ENCODE peak calls at places on chromosomes 1 and 21, in four cellular contexts. U is nucleus accumbens, B is NCI-H524, Q is dermis blood vessel endothelial cell. A is an unnamed sample.

GRCh38 chr21:39712976-39713375 is 32.0 kb upstream of the IGSF5 start:
- DNase-seq in U (no peak), B (peak), Q (no peak), A (no peak)

GRCh38 chr1:26536521-26536920 is 7.0 kb downstream of the RPS6KA1 start:
- DNase-seq in U (no peak), B (no peak), Q (no peak), A (no peak)

GRCh38 chr1:31625180-31625514 is 7.7 kb downstream of the HCRTR1 start:
- DNase-seq in U (no peak), B (no peak), Q (no peak), A (no peak)

GRCh38 chr1:116580446-116581322 is 9.9 kb upstream of the CD58 start:
- DNase-seq in U (no peak), B (no peak), Q (no peak), A (no peak)

GRCh38 chr1:33928256-33928655 is 64.4 kb downstream of the HMGB4 start:
- DNase-seq in U (no peak), B (no peak), Q (no peak), A (no peak)

GRCh38 chr1:8025061-8025670 is 943 bp downstream of the ERRFI1 start:
- DNase-seq in U (peak), B (no peak), Q (peak), A (no peak)

GRCh38 chr21:41446571-41446970 is 20.5 kb downstream of the MX1 start:
- DNase-seq in U (no peak), B (no peak), Q (no peak), A (no peak)

GRCh38 chr21:29133796-29134195 is 3.4 kb downstream of the MAP3K7CL start:
- DNase-seq in U (no peak), B (no peak), Q (no peak), A (no peak)

GRCh38 chr1:208243522-208243850 is 698 bp downstream of the PLXNA2 start:
- DNase-seq in U (no peak), B (no peak), Q (no peak), A (no peak)

GRCh38 chr1:68128157-68128556 is 77.7 kb upstream of the DIRAS3 start:
- DNase-seq in U (no peak), B (no peak), Q (no peak), A (no peak)

GRCh38 chr1:213327318-213327667 is 276.3 kb downstream of the RPS6KC1 start:
- DNase-seq in U (no peak), B (no peak), Q (no peak), A (no peak)

GRCh38 chr1:10253755-10254154 is 43.4 kb downstream of the KIF1B start:
- DNase-seq in U (no peak), B (peak), Q (peak), A (no peak)

GRCh38 chr1:63863137-63863536 is 89.3 kb downstream of the ROR1 start:
- DNase-seq in U (no peak), B (no peak), Q (no peak), A (no peak)

GRCh38 chr1:55321947-55322346 is 106.8 kb upstream of the USP24 start:
- DNase-seq in U (no peak), B (no peak), Q (no peak), A (no peak)

GRCh38 chr1:79079770-79080169 is 73.2 kb upstream of the ADGRL4 start:
- DNase-seq in U (no peak), B (no peak), Q (peak), A (no peak)

GRCh38 chr1:41599912-41600311 is 115.4 kb upstream of the EDN2 start:
- DNase-seq in U (no peak), B (no peak), Q (peak), A (no peak)

GRCh38 chr1:113325039-113325438 is 65.3 kb upstream of the MAGI3 start:
- DNase-seq in U (no peak), B (no peak), Q (peak), A (no peak)

GRCh38 chr1:15252547-15252835 is 5.5 kb downstream of the FHAD1 start:
- DNase-seq in U (no peak), B (no peak), Q (no peak), A (no peak)

GRCh38 chr21:37800496-37801061 is 115.7 kb downstream of the KCNJ6 start:
- DNase-seq in U (no peak), B (no peak), Q (no peak), A (no peak)

GRCh38 chr21:16285646-16286223 is 556.0 kb downstream of the USP25 start:
- DNase-seq in U (no peak), B (no peak), Q (no peak), A (no peak)

GRCh38 chr1:116521186-116521585 is 49.6 kb downstream of the CD58 start:
- DNase-seq in U (no peak), B (no peak), Q (peak), A (no peak)

GRCh38 chr21:43348801-43349261 is 78.1 kb downstream of the SIK1 start:
- DNase-seq in U (no peak), B (no peak), Q (peak), A (no peak)

GRCh38 chr21:27475363-27475955 is 508.6 kb upstream of the ADAMTS5 start:
- DNase-seq in U (no peak), B (no peak), Q (no peak), A (no peak)

GRCh38 chr21:14869984-14870840 is 194.6 kb downstream of the NRIP1 start:
- DNase-seq in U (no peak), B (no peak), Q (no peak), A (no peak)

GRCh38 chr1:46793126-46793525 is 5.7 kb upstream of the CYP4B1 start:
- DNase-seq in U (no peak), B (no peak), Q (no peak), A (no peak)

GRCh38 chr1:240173836-240174235 is 82.2 kb downstream of the FMN2 start:
- DNase-seq in U (no peak), B (no peak), Q (no peak), A (no peak)

GRCh38 chr1:157201767-157202166 is 63.6 kb upstream of the ETV3 start:
- DNase-seq in U (no peak), B (no peak), Q (no peak), A (no peak)

GRCh38 chr1:41799205-41799604 is 119.5 kb downstream of the HIVEP3 start:
- DNase-seq in U (no peak), B (no peak), Q (no peak), A (no peak)

GRCh38 chr1:57122031-57122430 is 156.2 kb upstream of the C8B start:
- DNase-seq in U (no peak), B (no peak), Q (no peak), A (no peak)

GRCh38 chr1:246324711-246325110 is 182.4 kb downstream of the SMYD3 start:
- DNase-seq in U (peak), B (no peak), Q (no peak), A (no peak)

GRCh38 chr1:161763522-161764098 is 2.5 kb upstream of the ATF6 start:
- DNase-seq in U (no peak), B (peak), Q (peak), A (no peak)

GRCh38 chr1:17929224-17929623 is 174.1 kb downstream of the ACTL8 start:
- DNase-seq in U (no peak), B (no peak), Q (no peak), A (no peak)

GRCh38 chr1:150005606-150006005 is 4.9 kb downstream of the OTUD7B start:
- DNase-seq in U (no peak), B (no peak), Q (no peak), A (no peak)

GRCh38 chr1:87953732-87954344 is 625.2 kb downstream of the LMO4 start:
- DNase-seq in U (peak), B (peak), Q (peak), A (peak)

A was measured in dorsolateral prefrontal cortex.